ENCODE peak calls at places on chromosomes 13 and 19, in ten cellular contexts. M, W, J, E, F, P, Q, R, D and A are unnamed samples.

GRCh38 chr13:42151781-42152180 is 103.3 kb downstream of the DGKH start:
- DNase-seq in M (no peak), W (no peak), J (no peak), E (no peak), F (no peak), P (no peak), Q (no peak), R (no peak), D (no peak), A (no peak)

GRCh38 chr19:51783373-51783772 is 11.6 kb upstream of the FPR3 start:
- DNase-seq in M (no peak), W (no peak), J (no peak), E (no peak), F (peak; percentile 58), P (no peak), Q (no peak), R (no peak), D (no peak), A (no peak)

GRCh38 chr19:20365146-20365545 is 198.1 kb downstream of the ZNF486 start:
- DNase-seq in M (no peak), W (no peak), J (no peak), E (no peak), F (peak; percentile 1), P (no peak), Q (peak; percentile 49), R (no peak), D (no peak), A (no peak)

GRCh38 chr19:49110567-49110966 is 3.6 kb upstream of the LIN7B start:
- DNase-seq in M (no peak), W (no peak), J (no peak), E (no peak), F (no peak), P (no peak), Q (no peak), R (peak; percentile 47), D (no peak), A (no peak)

GRCh38 chr13:95462801-95463200 is 89.7 kb upstream of the CLDN10 start:
- DNase-seq in M (no peak), W (no peak), J (no peak), E (no peak), F (no peak), P (no peak), Q (no peak), R (peak; percentile 10), D (no peak), A (no peak)

GRCh38 chr19:51565583-51565982 is 5.5 kb upstream of the ZNF175 start:
- DNase-seq in M (no peak), W (no peak), J (no peak), E (no peak), F (peak; percentile 34), P (no peak), Q (no peak), R (no peak), D (no peak), A (no peak)

GRCh38 chr13:106496072-106496997 is 39.1 kb downstream of the EFNB2 start:
- DNase-seq in M (no peak), W (no peak), J (no peak), E (no peak), F (peak; percentile 52), P (no peak), Q (no peak), R (no peak), D (no peak), A (no peak)

GRCh38 chr19:29565171-29565570 is 39.4 kb downstream of the VSTM2B start:
- DNase-seq in M (no peak), W (no peak), J (no peak), E (no peak), F (no peak), P (no peak), Q (no peak), R (no peak), D (no peak), A (no peak)

GRCh38 chr19:39064405-39064804 is 19.8 kb upstream of the ACP7 start:
- DNase-seq in M (no peak), W (no peak), J (no peak), E (no peak), F (no peak), P (no peak), Q (no peak), R (no peak), D (no peak), A (no peak)

GRCh38 chr13:79405501-79405830 is 589 bp downstream of the RBM26 start:
- DNase-seq in M (no peak), W (no peak), J (no peak), E (no peak), F (no peak), P (no peak), Q (no peak), R (no peak), D (no peak), A (no peak)
- H3K4me1 ChIP-seq in M (no peaks in the 10 kb centered on the region), W (peaks cover 2% of the 10 kb centered on the region), J (peaks cover 17% of the 10 kb centered on the region), E (peaks cover 61% of the 10 kb centered on the region), F (peaks cover 31% of the 10 kb centered on the region), P (peaks cover 9% of the 10 kb centered on the region), Q (no peaks in the 10 kb centered on the region), R (peaks cover 23% of the 10 kb centered on the region), D (peaks cover 56% of the 10 kb centered on the region), A (peaks cover 19% of the 10 kb centered on the region)

GRCh38 chr13:35957174-35957867 is 173.9 kb downstream of the DCLK1 start:
- DNase-seq in M (no peak), W (no peak), J (no peak), E (no peak), F (no peak), P (no peak), Q (no peak), R (no peak), D (no peak), A (no peak)
- H3K4me1 ChIP-seq in M (no peaks in the 10 kb centered on the region), W (no peaks in the 10 kb centered on the region), J (no peaks in the 10 kb centered on the region), E (no peaks in the 10 kb centered on the region), F (no peaks in the 10 kb centered on the region), P (no peaks in the 10 kb centered on the region), Q (no peaks in the 10 kb centered on the region), R (peaks cover 11% of the 10 kb centered on the region), D (peaks cover 12% of the 10 kb centered on the region), A (no peaks in the 10 kb centered on the region)

GRCh38 chr19:18476507-18477041 is 38.6 kb upstream of the ISYNA1 start:
- DNase-seq in M (no peak), W (no peak), J (no peak), E (no peak), F (no peak), P (no peak), Q (no peak), R (no peak), D (no peak), A (no peak)
- H3K4me1 ChIP-seq in M (no peaks in the 10 kb centered on the region), W (peaks cover 33% of the 10 kb centered on the region), J (no peaks in the 10 kb centered on the region), E (peaks cover 56% of the 10 kb centered on the region), F (peaks cover 7% of the 10 kb centered on the region), P (peaks cover 36% of the 10 kb centered on the region), Q (peaks cover 8% of the 10 kb centered on the region), R (peaks cover 30% of the 10 kb centered on the region), D (peaks cover 55% of the 10 kb centered on the region), A (peaks cover 59% of the 10 kb centered on the region)

DNA sequence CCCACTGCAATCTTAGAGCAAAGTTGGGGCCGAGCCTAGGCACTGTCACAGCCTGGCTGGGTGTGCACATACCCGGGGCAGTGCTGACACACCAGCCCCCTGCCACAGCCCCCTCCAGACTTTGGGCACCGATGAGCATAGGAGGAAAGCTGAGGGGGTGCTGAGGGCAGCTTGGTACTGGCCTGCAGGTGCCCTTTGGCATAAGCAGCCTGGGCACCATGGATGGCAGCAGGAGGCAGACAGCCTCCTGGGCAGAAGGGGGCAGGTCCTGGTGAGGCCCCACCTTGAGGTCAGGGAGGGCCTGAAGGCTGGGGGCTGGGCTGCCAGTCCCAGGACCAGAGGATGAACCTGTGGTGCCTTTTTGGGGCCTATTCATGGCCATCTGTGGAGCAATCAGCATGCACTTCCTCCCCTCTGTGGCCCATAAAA is 8.2 kb downstream of the IGFL4 start:
- DNase-seq in M (no peak), W (no peak), J (no peak), E (no peak), F (no peak), P (no peak), Q (no peak), R (no peak), D (no peak), A (no peak)
- H3K4me1 ChIP-seq in M (no peaks in the 10 kb centered on the region), W (no peaks in the 10 kb centered on the region), J (peaks cover 10% of the 10 kb centered on the region), E (no peaks in the 10 kb centered on the region), F (peaks cover 11% of the 10 kb centered on the region), P (no peaks in the 10 kb centered on the region), Q (no peaks in the 10 kb centered on the region), R (no peaks in the 10 kb centered on the region), D (no peaks in the 10 kb centered on the region), A (peaks cover 5% of the 10 kb centered on the region)

GRCh38 chr13:110553417-110553816 is 8.1 kb downstream of the RAB20 start:
- DNase-seq in M (no peak), W (no peak), J (no peak), E (no peak), F (no peak), P (no peak), Q (no peak), R (no peak), D (no peak), A (no peak)

GRCh38 chr13:110555601-110556223 is 5.8 kb downstream of the RAB20 start:
- DNase-seq in M (peak; percentile 56), W (no peak), J (no peak), E (no peak), F (no peak), P (no peak), Q (no peak), R (no peak), D (no peak), A (no peak)

GRCh38 chr13:110554227-110554836 is 7.2 kb downstream of the RAB20 start:
- DNase-seq in M (no peak), W (no peak), J (no peak), E (no peak), F (no peak), P (no peak), Q (no peak), R (no peak), D (no peak), A (no peak)

GRCh38 chr13:110556224-110556606 is 5.3 kb downstream of the RAB20 start:
- DNase-seq in M (no peak), W (no peak), J (no peak), E (no peak), F (no peak), P (no peak), Q (no peak), R (no peak), D (no peak), A (no peak)

DNA sequence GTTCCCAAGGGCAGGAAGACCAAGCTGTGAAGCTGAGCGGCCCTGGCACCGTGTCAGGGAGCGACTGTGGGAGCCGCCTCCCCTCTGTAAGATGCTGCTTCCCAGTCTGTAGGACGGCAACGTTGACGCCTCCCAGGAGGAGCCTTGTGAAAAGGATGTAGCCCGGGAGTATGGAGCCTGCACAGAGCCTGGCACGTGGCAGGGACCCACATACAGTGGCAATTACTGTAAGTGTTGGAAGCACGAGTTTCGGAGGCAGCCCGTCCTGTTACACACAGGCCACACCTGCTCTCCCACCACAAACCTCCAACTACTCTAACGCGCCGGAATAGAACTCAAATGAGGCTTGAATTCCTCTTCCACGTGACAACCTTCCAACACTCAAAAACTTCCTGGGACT is 6.6 kb downstream of the RAB20 start:
- DNase-seq in M (no peak), W (no peak), J (no peak), E (no peak), F (no peak), P (no peak), Q (no peak), R (no peak), D (no peak), A (no peak)
- H3K4me1 ChIP-seq in M (no peaks in the 10 kb centered on the region), W (no peaks in the 10 kb centered on the region), J (no peaks in the 10 kb centered on the region), E (no peaks in the 10 kb centered on the region), F (peaks cover 15% of the 10 kb centered on the region), P (peaks cover 6% of the 10 kb centered on the region), Q (no peaks in the 10 kb centered on the region), R (no peaks in the 10 kb centered on the region), D (peaks cover 29% of the 10 kb centered on the region), A (no peaks in the 10 kb centered on the region)

GRCh38 chr19:1079566-1080111 is 12.7 kb downstream of the ARHGAP45 start:
- DNase-seq in M (peak; percentile 53), W (no peak), J (no peak), E (no peak), F (no peak), P (no peak), Q (no peak), R (no peak), D (no peak), A (peak; percentile 44)
- H3K4me1 ChIP-seq in M (no peaks in the 10 kb centered on the region), W (peaks cover 32% of the 10 kb centered on the region), J (no peaks in the 10 kb centered on the region), E (peaks cover 79% of the 10 kb centered on the region), F (no peaks in the 10 kb centered on the region), P (peaks cover 4% of the 10 kb centered on the region), Q (peaks cover 13% of the 10 kb centered on the region), R (no peaks in the 10 kb centered on the region), D (peaks cover 6% of the 10 kb centered on the region), A (peaks cover 71% of the 10 kb centered on the region)